ENCODE peak calls at places on chromosomes 13 and 19, in five cellular contexts. N is left colon, V is HS-27A, X is Ammon's horn, M is T-helper 1 cell. C is an unnamed sample.

GRCh38 chr19:13843104-13843921 is 33.6 kb upstream of the NANOS3 start:
- DNase-seq in X (no peak), N (peak), M (no peak), V (no peak), C (peak)

GRCh38 chr19:46386996-46387712 is 26.2 kb downstream of the CCDC8 start:
- DNase-seq in N (no peak), M (no peak), X (no peak), V (no peak), C (no peak)

GRCh38 chr13:74889321-74889720 is 592.6 kb downstream of the TBC1D4 start:
- DNase-seq in X (no peak), M (no peak), V (no peak), N (no peak), C (no peak)

GRCh38 chr19:46904114-46905060 is 43.6 kb downstream of the ARHGAP35 start:
- DNase-seq in M (no peak), V (peak), N (no peak), X (peak), C (no peak)

GRCh38 chr19:35013820-35014754 is 14.0 kb downstream of the GRAMD1A start:
- DNase-seq in V (no peak), N (no peak), M (peak), X (no peak), C (peak)

GRCh38 chr19:14409157-14410053 is 9.7 kb downstream of the DDX39A start:
- DNase-seq in M (no peak), V (no peak), X (no peak), N (no peak), C (no peak)

GRCh38 chr13:32453981-32454380 is 26.1 kb upstream of the N4BP2L1 start:
- DNase-seq in M (no peak), X (no peak), N (no peak), V (no peak), C (no peak)

GRCh38 chr19:8023371-8023770 is 17.9 kb upstream of the ELAVL1 start:
- DNase-seq in N (no peak), V (no peak), X (no peak), M (no peak), C (no peak)

GRCh38 chr19:1131718-1132552 is 28.1 kb downstream of the GPX4 start:
- DNase-seq in X (peak), N (peak), V (peak), M (peak), C (peak)